ENCODE peak calls at places on chromosome 14, in six cellular contexts. D, G, Y, R, F and V are unnamed samples.
A peak's percentile ranks its signal among the peaks of the same experiment; 100 is the strongest.

GRCh38 chr14:22112004-22112403 is 438.4 kb upstream of the OR4E1 start:
- DNase-seq in D (peak; percentile 65), G (peak; percentile 43), Y (peak; percentile 56), R (peak; percentile 51), F (no peak), V (peak; percentile 17)

GRCh38 chr14:73491256-73491976 is 683 bp downstream of the RIOX1 start:
- DNase-seq in D (peak; percentile 59), G (peak; percentile 87), Y (peak; percentile 68), R (no peak), F (peak; percentile 72), V (peak; percentile 76)

GRCh38 chr14:97267509-97267908 is 470.3 kb downstream of the VRK1 start:
- DNase-seq in D (no peak), G (no peak), Y (no peak), R (no peak), F (no peak), V (no peak)

GRCh38 chr14:74875204-74875603 is 741 bp downstream of the PROX2 start:
- DNase-seq in D (no peak), G (no peak), Y (no peak), R (no peak), F (no peak), V (no peak)

GRCh38 chr14:68695326-68695768 is 97.5 kb downstream of the ZFP36L1 start:
- DNase-seq in D (no peak), G (peak; percentile 92), Y (no peak), R (no peak), F (peak; percentile 98), V (peak; percentile 45)

GRCh38 chr14:72921396-72921795 is 4.9 kb upstream of the DCAF4 start:
- DNase-seq in D (no peak), G (no peak), Y (no peak), R (no peak), F (no peak), V (no peak)

GRCh38 chr14:48052973-48053372 is 377.6 kb upstream of the MDGA2 start:
- DNase-seq in D (no peak), G (no peak), Y (no peak), R (no peak), F (no peak), V (no peak)

GRCh38 chr14:99134333-99135046 is 137.5 kb downstream of the BCL11B start:
- DNase-seq in D (no peak), G (no peak), Y (peak; percentile 25), R (no peak), F (no peak), V (no peak)

GRCh38 chr14:55356913-55357312 is 54.7 kb downstream of the ATG14 start:
- DNase-seq in D (no peak), G (no peak), Y (no peak), R (no peak), F (no peak), V (no peak)

GRCh38 chr14:57364659-57365450 is 25.5 kb upstream of the NAA30 start:
- DNase-seq in D (no peak), G (no peak), Y (no peak), R (no peak), F (no peak), V (no peak)

GRCh38 chr14:31930493-31931225 is 146.4 kb upstream of the ARHGAP5 start:
- DNase-seq in D (no peak), G (no peak), Y (no peak), R (no peak), F (no peak), V (no peak)

GRCh38 chr14:54322668-54323380 is 74.0 kb upstream of the CDKN3 start:
- DNase-seq in D (no peak), G (no peak), Y (no peak), R (no peak), F (no peak), V (no peak)

GRCh38 chr14:24179961-24180726 is 8.3 kb downstream of the REC8 start:
- DNase-seq in D (no peak), G (no peak), Y (no peak), R (no peak), F (peak; percentile 56), V (no peak)

GRCh38 chr14:65333926-65334687 is 78.4 kb upstream of the FUT8 start:
- DNase-seq in D (peak; percentile 12), G (no peak), Y (no peak), R (no peak), F (peak; percentile 88), V (no peak)

GRCh38 chr14:69887740-69888657 is 8.8 kb downstream of the SMOC1 start:
- DNase-seq in D (no peak), G (no peak), Y (no peak), R (no peak), F (no peak), V (no peak)

DNA sequence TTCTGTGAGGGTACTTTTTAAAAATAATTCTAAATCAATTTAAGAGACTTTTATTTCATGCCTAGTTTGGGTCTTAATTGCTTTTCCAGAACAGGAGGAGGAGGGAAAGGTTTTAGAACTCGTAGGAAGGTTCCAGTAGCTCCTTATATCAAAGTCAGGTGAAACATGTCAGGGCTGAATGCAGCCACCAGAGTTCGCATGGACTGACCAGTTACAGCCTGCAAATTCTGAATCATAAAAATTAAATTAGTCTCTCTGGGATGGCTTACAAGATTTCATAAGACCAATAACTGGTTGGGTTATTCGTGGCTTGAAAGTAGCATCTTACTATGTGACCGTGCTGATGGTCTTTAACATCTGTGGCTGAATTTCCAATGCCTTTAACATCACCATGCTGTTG is 410 bp downstream of the BDKRB1 start:
- DNase-seq in D (no peak), G (no peak), Y (no peak), R (no peak), F (no peak), V (no peak)
- TF ChIP-seq CTCF in D (no peak), G (no peak), Y (no peak), R (no peak), F (peak; percentile 11), V (no peak)

GRCh38 chr14:103886304-103887169 is 39.2 kb upstream of the PPP1R13B start:
- DNase-seq in D (peak; percentile 63), G (no peak), Y (no peak), R (no peak), F (peak; percentile 52), V (no peak)
- TF ChIP-seq CTCF in D (peak; percentile 30), G (no peak), Y (no peak), R (peak; percentile 36), F (peak; percentile 60), V (no peak)

GRCh38 chr14:60721331-60722162 is 2.6 kb downstream of the SIX4 start:
- DNase-seq in D (peak; percentile 75), G (peak; percentile 65), Y (peak; percentile 52), R (peak; percentile 33), F (peak; percentile 44), V (peak; percentile 44)
- TF ChIP-seq CTCF in D (no peak), G (peak; percentile 46), Y (no peak), R (peak; percentile 49), F (peak; percentile 47), V (no peak)

DNA sequence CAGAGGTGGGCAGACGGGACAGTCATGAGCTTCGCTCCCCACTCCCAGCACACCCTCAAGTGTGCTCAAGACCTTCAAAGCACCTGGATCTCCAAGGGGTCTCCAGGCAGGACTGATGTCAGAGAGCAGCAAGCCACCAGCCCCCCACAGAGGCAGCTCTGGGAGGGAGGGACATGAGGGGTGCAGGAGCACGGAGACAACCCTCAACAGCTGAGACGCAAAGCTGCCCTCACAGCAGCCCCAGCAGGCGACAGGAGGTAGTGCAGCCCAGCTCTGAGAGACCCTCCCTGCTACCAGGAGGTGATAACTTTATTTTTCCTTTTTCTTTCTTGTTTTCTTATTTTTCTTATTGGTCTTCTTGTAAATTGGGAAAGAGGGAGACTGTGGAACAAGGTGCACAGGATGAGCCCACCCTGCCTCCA is 17.9 kb downstream of the SIVA1 start:
- DNase-seq in D (no peak), G (no peak), Y (no peak), R (no peak), F (no peak), V (no peak)
- TF ChIP-seq CTCF in D (peak; percentile 39), G (peak; percentile 49), Y (no peak), R (peak; percentile 63), F (peak; percentile 57), V (peak; percentile 54)